ENCODE peak calls at places on chromosomes 1 and 21, in eight cellular contexts. Y, B, F, I, Q, M, C and U are unnamed samples.

GRCh38 chr1:104780470-104781078 is 1030.9 kb downstream of the AMY1C start:
- DNase-seq in Q (peak), C (no peak), Y (peak), I (peak), B (no peak), M (no peak), F (no peak), U (no peak)

GRCh38 chr21:37006521-37007291 is at the start of gene RIPPLY3:
- DNase-seq in Q (no peak), B (no peak), M (no peak), F (no peak), I (peak), Y (no peak), C (no peak), U (no peak)

GRCh38 chr1:171252482-171252881 is 4.2 kb downstream of the FMO1 start:
- DNase-seq in Y (peak), I (no peak), F (no peak), Q (no peak), M (no peak), C (no peak), B (no peak), U (no peak)

GRCh38 chr1:111515291-111516007 is 12.0 kb upstream of the ADORA3 start:
- DNase-seq in Q (no peak), F (peak), I (peak), M (no peak), B (peak), C (peak), Y (no peak), U (no peak)

GRCh38 chr1:63148825-63149645 is 173.3 kb upstream of the FOXD3 start:
- DNase-seq in Y (peak), Q (peak), C (no peak), M (no peak), B (peak), F (no peak), I (peak), U (no peak)

GRCh38 chr1:42214447-42214871 is 49.9 kb upstream of the GUCA2A start:
- DNase-seq in M (peak), B (no peak), I (no peak), Q (no peak), F (no peak), Y (no peak), C (no peak), U (peak)

GRCh38 chr1:201259476-201260235 is 23.6 kb upstream of the PKP1 start:
- DNase-seq in Y (no peak), B (no peak), C (no peak), F (no peak), M (no peak), I (no peak), Q (no peak), U (no peak)

GRCh38 chr1:76038306-76039004 is 36.1 kb upstream of the ST6GALNAC3 start:
- DNase-seq in M (no peak), Y (no peak), F (no peak), Q (no peak), C (no peak), I (no peak), B (no peak), U (no peak)

GRCh38 chr1:37574834-37575479 is 18.2 kb downstream of the DNALI1 start:
- DNase-seq in F (no peak), Y (no peak), I (no peak), M (peak), B (no peak), C (no peak), Q (peak), U (no peak)

GRCh38 chr1:93638981-93639380 is 42.7 kb downstream of the BCAR3 start:
- DNase-seq in C (no peak), Q (no peak), B (no peak), M (no peak), Y (no peak), I (no peak), F (no peak), U (no peak)

GRCh38 chr1:239368436-239369109 is 17.8 kb upstream of the CHRM3 start:
- DNase-seq in M (no peak), I (no peak), Q (no peak), F (no peak), C (no peak), Y (no peak), B (no peak), U (no peak)

GRCh38 chr21:28294046-28294445 is 698.6 kb downstream of the LTN1 start:
- DNase-seq in B (no peak), C (no peak), Y (no peak), Q (peak), I (no peak), M (no peak), F (no peak), U (no peak)

GRCh38 chr1:89873757-89874156 is 52.9 kb downstream of the LRRC8D start:
- DNase-seq in I (no peak), F (no peak), B (no peak), Q (no peak), C (no peak), M (no peak), Y (no peak), U (no peak)

GRCh38 chr21:39022901-39023693 is 160.2 kb downstream of the PSMG1 start:
- DNase-seq in B (no peak), C (no peak), Y (no peak), M (no peak), I (no peak), Q (no peak), F (peak), U (peak)

GRCh38 chr1:222167111-222167510 is 380.8 kb downstream of the HHIPL2 start:
- DNase-seq in C (no peak), F (peak), I (peak), M (peak), Q (peak), B (peak), Y (peak), U (peak)

GRCh38 chr1:41847733-41848132 is 71.0 kb downstream of the HIVEP3 start:
- DNase-seq in Q (no peak), B (no peak), I (no peak), M (no peak), F (peak), Y (no peak), C (no peak), U (no peak)

GRCh38 chr1:186225089-186225488 is 150.0 kb downstream of the TPR start:
- DNase-seq in Y (no peak), B (no peak), Q (no peak), I (no peak), F (no peak), C (no peak), M (no peak), U (no peak)

GRCh38 chr1:228337031-228337564 is 69.5 kb downstream of the TRIM11 start:
- DNase-seq in I (no peak), M (no peak), C (no peak), F (peak), B (peak), Q (no peak), Y (no peak), U (no peak)